ENCODE peak calls at places on chromosome 21, in eight cellular contexts. F, L, W, O, Q, T, P and J are unnamed samples.

GRCh38 chr21:35072557-35072956 is 23.5 kb upstream of the RUNX1 start:
- DNase-seq in F (no peak), L (no peak), W (no peak), O (no peak), Q (no peak), T (no peak), P (no peak), J (no peak)

GRCh38 chr21:42047821-42048613 is 23.1 kb upstream of the UMODL1 start:
- DNase-seq in F (peak; percentile 91), L (peak; percentile 78), W (peak; percentile 99), O (peak; percentile 61), Q (peak; percentile 64), T (no peak), P (no peak), J (peak; percentile 36)

GRCh38 chr21:41706678-41707077 is 60.2 kb downstream of the RIPK4 start:
- DNase-seq in F (no peak), L (no peak), W (peak; percentile 39), O (no peak), Q (no peak), T (no peak), P (peak; percentile 69), J (no peak)

GRCh38 chr21:40967771-40968170 is 120.8 kb upstream of the DSCAM start:
- DNase-seq in F (no peak), L (no peak), W (no peak), O (no peak), Q (no peak), T (no peak), P (no peak), J (no peak)

GRCh38 chr21:38448619-38449186 is 49.6 kb downstream of the ERG start:
- DNase-seq in F (no peak), L (no peak), W (no peak), O (no peak), Q (no peak), T (no peak), P (no peak), J (no peak)

GRCh38 chr21:39003982-39004775 is 179.1 kb downstream of the PSMG1 start:
- DNase-seq in F (no peak), L (no peak), W (peak; percentile 89), O (no peak), Q (no peak), T (no peak), P (no peak), J (no peak)

GRCh38 chr21:42445311-42445710 is 41.6 kb downstream of the UBASH3A start:
- DNase-seq in F (no peak), L (peak; percentile 67), W (no peak), O (no peak), Q (no peak), T (no peak), P (no peak), J (no peak)

GRCh38 chr21:28554660-28555475 is 437.8 kb downstream of the LTN1 start:
- DNase-seq in F (no peak), L (no peak), W (peak; percentile 63), O (no peak), Q (no peak), T (no peak), P (no peak), J (no peak)

GRCh38 chr21:22544747-22545146 is 1546.5 kb downstream of the NCAM2 start:
- DNase-seq in F (no peak), L (no peak), W (no peak), O (no peak), Q (no peak), T (no peak), P (no peak), J (no peak)

GRCh38 chr21:35138665-35139381 is 89.7 kb upstream of the RUNX1 start:
- DNase-seq in F (no peak), L (no peak), W (peak; percentile 95), O (no peak), Q (no peak), T (no peak), P (no peak), J (no peak)

GRCh38 chr21:35828161-35828560 is 232.2 kb downstream of the SETD4 start:
- DNase-seq in F (no peak), L (no peak), W (no peak), O (no peak), Q (no peak), T (no peak), P (no peak), J (no peak)

GRCh38 chr21:42763578-42764442 is 110.4 kb downstream of the PDE9A start:
- DNase-seq in F (no peak), L (peak; percentile 58), W (no peak), O (no peak), Q (no peak), T (no peak), P (no peak), J (no peak)

GRCh38 chr21:41663805-41664788 is 102.8 kb downstream of the RIPK4 start:
- DNase-seq in F (no peak), L (peak; percentile 60), W (peak; percentile 32), O (no peak), Q (no peak), T (peak; percentile 31), P (peak; percentile 81), J (no peak)

GRCh38 chr21:46561448-46562095 is 43.3 kb downstream of the S100B start:
- DNase-seq in F (no peak), L (no peak), W (no peak), O (no peak), Q (no peak), T (no peak), P (no peak), J (no peak)

GRCh38 chr21:46557469-46557868 is 47.4 kb downstream of the S100B start:
- DNase-seq in F (peak; percentile 20), L (no peak), W (no peak), O (no peak), Q (no peak), T (no peak), P (no peak), J (no peak)

GRCh38 chr21:46560568-46561447 is 44.1 kb downstream of the S100B start:
- DNase-seq in F (no peak), L (no peak), W (no peak), O (no peak), Q (no peak), T (no peak), P (no peak), J (no peak)

GRCh38 chr21:46557919-46558392 is 46.9 kb downstream of the S100B start:
- DNase-seq in F (no peak), L (no peak), W (no peak), O (no peak), Q (no peak), T (no peak), P (no peak), J (no peak)

DNA sequence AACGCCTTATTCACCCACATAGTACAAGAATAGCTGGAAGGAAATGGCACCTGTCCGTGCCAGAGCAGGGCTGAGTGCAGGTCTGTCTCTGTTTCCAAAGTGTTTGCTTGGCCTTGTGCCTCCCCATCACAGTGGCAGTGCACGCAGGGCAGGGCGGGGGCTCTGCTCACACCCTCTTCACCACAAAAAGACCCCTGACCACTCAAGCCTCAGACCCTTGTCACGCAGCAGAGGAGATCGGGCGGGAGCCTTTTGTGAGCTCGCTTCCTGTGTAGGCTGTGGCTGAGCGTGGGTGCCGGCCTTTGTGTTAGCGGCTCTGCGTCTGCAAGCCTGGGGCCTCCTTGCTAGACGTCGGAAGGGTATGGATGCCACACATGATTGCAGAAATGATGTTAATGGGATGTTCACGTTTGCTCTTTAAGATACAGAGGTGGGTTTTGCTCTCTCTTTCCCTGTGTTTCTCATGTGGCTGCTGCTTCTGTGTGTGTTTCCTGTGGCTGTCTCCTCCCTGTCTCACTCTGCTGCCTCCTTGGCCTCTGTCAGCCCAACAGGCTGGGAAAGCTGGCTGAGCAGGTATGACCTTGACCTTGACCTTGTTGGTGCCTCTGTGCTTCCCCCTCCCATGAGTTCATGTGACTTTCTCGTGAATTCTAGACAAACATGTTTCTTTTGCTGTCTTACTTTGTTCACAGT is 45.4 kb downstream of the S100B start:
- DNase-seq in F (peak; percentile 23), L (no peak), W (no peak), O (no peak), Q (no peak), T (no peak), P (no peak), J (no peak)
- H3K36me3 ChIP-seq in F (no peaks in the 10 kb centered on the region), L (peaks cover 6% of the 10 kb centered on the region), W (peaks cover 67% of the 10 kb centered on the region), O (no peaks in the 10 kb centered on the region), Q (peaks cover 99% of the 10 kb centered on the region), T (peaks cover 5% of the 10 kb centered on the region), P (no peaks in the 10 kb centered on the region), J (peaks cover 94% of the 10 kb centered on the region)

GRCh38 chr21:15616864-15617574 is 112.8 kb upstream of the USP25 start:
- DNase-seq in F (no peak), L (no peak), W (peak; percentile 3), O (peak; percentile 34), Q (no peak), T (no peak), P (no peak), J (no peak)

GRCh38 chr21:15617968-15618367 is 111.8 kb upstream of the USP25 start:
- DNase-seq in F (no peak), L (no peak), W (peak; percentile 21), O (no peak), Q (no peak), T (no peak), P (no peak), J (no peak)

GRCh38 chr21:15614757-15615156 is 115.0 kb upstream of the USP25 start:
- DNase-seq in F (no peak), L (no peak), W (no peak), O (no peak), Q (no peak), T (no peak), P (no peak), J (no peak)
- TF ChIP-seq CTCF in F (no peak), L (no peak), W (no peak), O (no peak), Q (no peak), T (no peak), P (no peak), J (no peak)

DNA sequence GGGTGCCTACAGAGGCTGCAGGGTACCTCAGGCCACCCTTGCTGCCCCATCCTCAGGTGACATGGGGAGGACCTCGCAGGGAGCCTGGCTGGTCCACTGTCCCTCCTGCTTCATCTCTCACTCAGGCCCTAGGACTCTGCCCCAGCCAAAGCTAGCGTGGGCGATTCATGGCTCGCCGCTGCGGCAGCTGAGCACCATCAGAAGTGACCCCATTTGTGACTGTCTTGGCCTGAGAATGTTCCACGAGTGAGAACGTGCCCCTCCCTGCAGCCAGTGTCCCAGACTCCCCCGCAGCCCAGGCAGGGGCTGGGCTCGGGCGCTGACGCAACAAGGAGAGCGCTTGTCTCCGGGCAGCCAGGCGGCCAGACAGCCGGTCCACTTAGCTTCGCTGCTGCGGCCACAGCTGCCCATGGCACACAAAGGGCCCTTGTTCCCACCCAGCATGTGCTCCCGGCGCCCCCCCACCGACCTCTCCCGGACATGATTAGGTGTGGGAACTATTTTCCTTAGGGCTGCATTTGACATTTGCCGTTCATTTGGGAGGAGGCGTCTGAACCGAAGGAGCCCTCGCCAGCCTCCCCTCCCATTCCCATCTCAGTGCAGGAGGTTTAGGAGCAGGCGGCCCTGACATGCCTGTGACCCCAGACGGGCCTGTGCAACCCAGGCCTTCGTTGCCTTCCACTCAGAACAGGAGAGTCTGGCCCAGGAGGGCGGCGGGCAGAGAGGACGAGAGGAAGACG is 19.3 kb upstream of the POFUT2 start:
- DNase-seq in F (peak; percentile 70), L (peak; percentile 78), W (peak; percentile 93), O (peak; percentile 92), Q (peak; percentile 88), T (no peak), P (peak; percentile 62), J (peak; percentile 61)
- TF ChIP-seq POLR2A in F (peak; percentile 26), L (no peak), W (peak; percentile 53), O (no peak), Q (no peak), T (no peak), P (no peak), J (no peak)

DNA sequence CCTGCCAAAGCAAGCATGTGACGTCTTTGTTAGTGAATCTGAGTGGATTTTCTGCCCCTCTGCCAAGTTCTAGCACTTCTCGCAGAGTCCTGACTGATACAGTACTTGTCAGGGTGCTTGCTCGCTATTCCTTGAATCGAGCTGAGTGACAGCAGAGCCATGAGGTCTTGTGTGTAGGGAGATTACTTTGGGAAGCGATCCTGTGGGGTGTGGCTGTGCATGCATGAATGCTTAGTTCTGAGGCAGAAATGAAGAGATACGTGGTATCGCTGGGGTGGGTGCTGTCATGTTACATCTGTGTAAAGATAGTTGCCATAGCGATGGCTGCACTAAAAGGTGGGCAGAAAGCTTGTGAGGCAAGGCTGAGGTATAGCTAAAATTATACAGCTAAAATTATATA is 19.3 kb upstream of the DNAJC28 start:
- DNase-seq in F (no peak), L (no peak), W (no peak), O (no peak), Q (no peak), T (no peak), P (no peak), J (no peak)
- H3K36me3 ChIP-seq in F (no peaks in the 10 kb centered on the region), L (no peaks in the 10 kb centered on the region), W (peaks cover 38% of the 10 kb centered on the region), O (no peaks in the 10 kb centered on the region), Q (peaks cover 82% of the 10 kb centered on the region), T (no peaks in the 10 kb centered on the region), P (no peaks in the 10 kb centered on the region), J (peaks cover 85% of the 10 kb centered on the region)